ENCODE peak calls at places on chromosomes 13 and 19, in six cellular contexts. O is iPS-NIHi11, V is EH, X is C1 segment of cervical spinal cord, E is small intestine, S is neural crest cell. W is an unnamed sample.

GRCh38 chr13:87334176-87334575 is 337.0 kb upstream of the SLITRK5 start:
- DNase-seq in V (no peak), X (no peak), E (no peak), O (no peak), S (no peak), W (no peak)

GRCh38 chr19:51327066-51327985 is 14.6 kb downstream of the VSIG10L start:
- DNase-seq in X (no peak), O (peak; percentile 97), S (no peak), E (peak; percentile 53), V (no peak), W (peak; percentile 70)

GRCh38 chr19:11203194-11204075 is 6.1 kb upstream of the KANK2 start:
- DNase-seq in X (peak; percentile 21), O (peak; percentile 94), E (peak; percentile 19), S (peak; percentile 73), V (peak; percentile 98), W (peak; percentile 84)

GRCh38 chr19:15628236-15629002 is 12.3 kb upstream of the CYP4F3 start:
- DNase-seq in E (no peak), X (no peak), V (no peak), O (no peak), S (no peak), W (no peak)

GRCh38 chr19:37932985-37933953 is 26.3 kb downstream of the SIPA1L3 start:
- DNase-seq in X (no peak), V (peak; percentile 68), S (no peak), O (peak; percentile 26), E (peak; percentile 90), W (peak; percentile 71)

GRCh38 chr19:41588497-41589209 is 12.7 kb downstream of the CEACAM21 start:
- DNase-seq in E (peak; percentile 22), O (peak; percentile 65), X (no peak), V (peak; percentile 57), S (no peak), W (peak; percentile 15)

GRCh38 chr19:10544753-10545251 is 1.1 kb downstream of the ATG4D start:
- DNase-seq in S (no peak), V (no peak), O (no peak), X (no peak), E (peak; percentile 79), W (peak; percentile 58)

GRCh38 chr13:68439821-68440220 is 1209.7 kb upstream of the PCDH9 start:
- DNase-seq in O (no peak), V (no peak), X (no peak), S (no peak), E (no peak), W (peak; percentile 5)

GRCh38 chr13:109795021-109795420 is 8.6 kb upstream of the IRS2 start:
- DNase-seq in E (no peak), S (no peak), V (no peak), O (no peak), X (no peak), W (no peak)

GRCh38 chr13:48892311-48892710 is 83.4 kb upstream of the FNDC3A start:
- DNase-seq in S (no peak), O (no peak), X (no peak), V (peak; percentile 85), E (no peak), W (peak; percentile 23)

GRCh38 chr13:62209539-62209938 is 793.9 kb upstream of the PCDH20 start:
- DNase-seq in S (no peak), E (no peak), O (no peak), X (no peak), V (no peak), W (no peak)

GRCh38 chr13:21965095-21965494 is 294.2 kb downstream of the FGF9 start:
- DNase-seq in E (no peak), X (no peak), S (no peak), V (no peak), O (no peak), W (no peak)

GRCh38 chr19:802888-803561 is 5.8 kb downstream of the PTBP1 start:
- DNase-seq in E (no peak), X (no peak), S (no peak), O (no peak), V (no peak), W (no peak)

GRCh38 chr13:50991624-50992610 is 82.3 kb downstream of the RNASEH2B start:
- DNase-seq in V (no peak), E (no peak), S (no peak), O (no peak), X (no peak), W (peak; percentile 47)

W was measured in NB4.